ENCODE peak calls at places on chromosome 2, in ten cellular contexts. One of them, this sample, is unnamed.

GRCh38 chr2:221429741-221430491 is 142.2 kb downstream of the EPHA4 start:
- DNase-seq in adrenal gland: peak
- DNase-seq in endothelial cell of umbilical vein: peak
- DNase-seq in HCT116: no peak
- DNase-seq in CD8-positive, alpha-beta T cell: no peak
- DNase-seq in PC-3: no peak
- DNase-seq in dorsolateral prefrontal cortex: peak
- DNase-seq in Calu3: no peak
- DNase-seq in left lung: no peak
- DNase-seq in sigmoid colon: peak
- DNase-seq in this sample: no peak

GRCh38 chr2:42901076-42901645 is 108.8 kb upstream of the HAAO start:
- DNase-seq in adrenal gland: no peak
- DNase-seq in endothelial cell of umbilical vein: peak
- DNase-seq in HCT116: no peak
- DNase-seq in CD8-positive, alpha-beta T cell: no peak
- DNase-seq in PC-3: no peak
- DNase-seq in dorsolateral prefrontal cortex: no peak
- DNase-seq in Calu3: no peak
- DNase-seq in left lung: no peak
- DNase-seq in sigmoid colon: no peak
- DNase-seq in this sample: no peak

GRCh38 chr2:218964041-218964771 is 4.7 kb downstream of the CDK5R2 start:
- DNase-seq in adrenal gland: no peak
- DNase-seq in endothelial cell of umbilical vein: no peak
- DNase-seq in HCT116: no peak
- DNase-seq in CD8-positive, alpha-beta T cell: no peak
- DNase-seq in PC-3: peak
- DNase-seq in dorsolateral prefrontal cortex: no peak
- DNase-seq in Calu3: no peak
- DNase-seq in left lung: no peak
- DNase-seq in sigmoid colon: no peak
- DNase-seq in this sample: no peak

GRCh38 chr2:146228659-146229058 is 1616.2 kb upstream of the ACVR2A start:
- DNase-seq in adrenal gland: no peak
- DNase-seq in endothelial cell of umbilical vein: no peak
- DNase-seq in HCT116: no peak
- DNase-seq in CD8-positive, alpha-beta T cell: no peak
- DNase-seq in PC-3: no peak
- DNase-seq in dorsolateral prefrontal cortex: no peak
- DNase-seq in Calu3: no peak
- DNase-seq in left lung: no peak
- DNase-seq in sigmoid colon: no peak
- DNase-seq in this sample: no peak

GRCh38 chr2:42881732-42882131 is 89.3 kb upstream of the HAAO start:
- DNase-seq in adrenal gland: no peak
- DNase-seq in endothelial cell of umbilical vein: peak
- DNase-seq in HCT116: no peak
- DNase-seq in CD8-positive, alpha-beta T cell: no peak
- DNase-seq in PC-3: peak
- DNase-seq in dorsolateral prefrontal cortex: no peak
- DNase-seq in Calu3: no peak
- DNase-seq in left lung: no peak
- DNase-seq in sigmoid colon: no peak
- DNase-seq in this sample: no peak

GRCh38 chr2:7725132-7725849 is 808.1 kb downstream of the RNF144A start:
- DNase-seq in adrenal gland: no peak
- DNase-seq in endothelial cell of umbilical vein: no peak
- DNase-seq in HCT116: no peak
- DNase-seq in CD8-positive, alpha-beta T cell: peak
- DNase-seq in PC-3: peak
- DNase-seq in dorsolateral prefrontal cortex: no peak
- DNase-seq in Calu3: no peak
- DNase-seq in left lung: no peak
- DNase-seq in sigmoid colon: no peak
- DNase-seq in this sample: no peak

GRCh38 chr2:98464772-98465310 is 20.2 kb downstream of the INPP4A start:
- DNase-seq in adrenal gland: peak
- DNase-seq in endothelial cell of umbilical vein: peak
- DNase-seq in HCT116: no peak
- DNase-seq in CD8-positive, alpha-beta T cell: peak
- DNase-seq in PC-3: no peak
- DNase-seq in dorsolateral prefrontal cortex: no peak
- DNase-seq in Calu3: no peak
- DNase-seq in left lung: peak
- DNase-seq in sigmoid colon: peak
- DNase-seq in this sample: peak

GRCh38 chr2:217684431-217685254 is 318.2 kb downstream of the TNS1 start:
- DNase-seq in adrenal gland: no peak
- DNase-seq in endothelial cell of umbilical vein: no peak
- DNase-seq in HCT116: no peak
- DNase-seq in CD8-positive, alpha-beta T cell: no peak
- DNase-seq in PC-3: no peak
- DNase-seq in dorsolateral prefrontal cortex: no peak
- DNase-seq in Calu3: no peak
- DNase-seq in left lung: no peak
- DNase-seq in sigmoid colon: no peak
- DNase-seq in this sample: no peak

GRCh38 chr2:70891572-70892356 is 43.9 kb upstream of the ATP6V1B1 start:
- DNase-seq in adrenal gland: no peak
- DNase-seq in endothelial cell of umbilical vein: peak
- DNase-seq in HCT116: no peak
- DNase-seq in CD8-positive, alpha-beta T cell: no peak
- DNase-seq in PC-3: no peak
- DNase-seq in dorsolateral prefrontal cortex: no peak
- DNase-seq in Calu3: no peak
- DNase-seq in left lung: no peak
- DNase-seq in sigmoid colon: no peak
- DNase-seq in this sample: no peak

GRCh38 chr2:189648846-189649529 is 12.3 kb upstream of the ASNSD1 start:
- DNase-seq in adrenal gland: no peak
- DNase-seq in endothelial cell of umbilical vein: no peak
- DNase-seq in HCT116: no peak
- DNase-seq in CD8-positive, alpha-beta T cell: no peak
- DNase-seq in PC-3: no peak
- DNase-seq in dorsolateral prefrontal cortex: no peak
- DNase-seq in Calu3: no peak
- DNase-seq in left lung: no peak
- DNase-seq in sigmoid colon: no peak
- DNase-seq in this sample: no peak

GRCh38 chr2:21656330-21657075 is 532.7 kb downstream of the TDRD15 start:
- DNase-seq in adrenal gland: no peak
- DNase-seq in endothelial cell of umbilical vein: no peak
- DNase-seq in HCT116: no peak
- DNase-seq in CD8-positive, alpha-beta T cell: no peak
- DNase-seq in PC-3: no peak
- DNase-seq in dorsolateral prefrontal cortex: no peak
- DNase-seq in Calu3: no peak
- DNase-seq in left lung: no peak
- DNase-seq in sigmoid colon: no peak
- DNase-seq in this sample: no peak
- TF ChIP-seq CTCF in adrenal gland: no peak
- TF ChIP-seq CTCF in endothelial cell of umbilical vein: no peak
- TF ChIP-seq CTCF in HCT116: no peak
- TF ChIP-seq CTCF in CD8-positive, alpha-beta T cell: no peak
- TF ChIP-seq CTCF in PC-3: no peak
- TF ChIP-seq CTCF in dorsolateral prefrontal cortex: no peak
- TF ChIP-seq CTCF in Calu3: no peak
- TF ChIP-seq CTCF in left lung: no peak
- TF ChIP-seq CTCF in sigmoid colon: no peak
- TF ChIP-seq CTCF in this sample: no peak

DNA sequence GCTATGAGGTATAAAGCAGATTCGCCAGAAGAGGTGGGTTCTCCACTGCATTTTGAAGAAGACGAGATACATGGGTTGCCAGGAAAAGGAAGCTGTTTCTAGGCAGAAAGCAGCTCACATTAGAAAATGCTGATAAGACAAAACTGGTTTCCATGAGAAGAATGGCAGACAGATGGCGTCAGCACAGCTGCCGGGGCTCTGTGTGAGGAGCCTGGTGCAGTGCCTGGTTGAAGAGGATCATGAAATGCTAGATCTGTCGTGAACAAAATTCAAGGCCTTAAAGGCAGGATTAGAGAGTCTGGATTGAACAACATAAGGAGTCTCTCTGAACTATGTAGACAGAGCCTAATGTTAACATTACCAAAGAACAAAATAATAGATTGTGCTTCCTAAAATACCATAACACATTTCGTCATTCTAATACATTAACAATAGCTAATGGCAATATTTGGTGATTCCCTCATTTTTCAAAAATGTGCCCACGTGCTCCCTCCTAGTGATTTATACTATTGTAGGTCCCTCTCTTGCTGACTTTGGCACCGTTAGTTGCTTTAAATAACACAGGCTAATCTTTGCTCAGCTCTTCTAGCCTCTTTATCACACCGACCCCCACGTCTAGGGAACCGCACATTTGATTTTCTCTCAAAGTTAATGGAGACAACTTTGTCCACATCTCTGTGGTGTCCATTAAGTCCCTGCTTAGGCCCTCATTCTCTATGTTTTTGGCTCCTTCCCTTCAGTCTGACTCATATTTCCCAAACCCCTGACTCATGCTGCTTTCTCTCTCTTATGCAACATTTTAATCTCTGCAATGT is 38.2 kb downstream of the EFEMP1 start:
- DNase-seq in adrenal gland: no peak
- DNase-seq in endothelial cell of umbilical vein: peak
- DNase-seq in HCT116: peak
- DNase-seq in CD8-positive, alpha-beta T cell: no peak
- DNase-seq in PC-3: peak
- DNase-seq in dorsolateral prefrontal cortex: no peak
- DNase-seq in Calu3: peak
- DNase-seq in left lung: no peak
- DNase-seq in sigmoid colon: no peak
- DNase-seq in this sample: no peak
- TF ChIP-seq CTCF in adrenal gland: no peak
- TF ChIP-seq CTCF in endothelial cell of umbilical vein: no peak
- TF ChIP-seq CTCF in HCT116: no peak
- TF ChIP-seq CTCF in CD8-positive, alpha-beta T cell: no peak
- TF ChIP-seq CTCF in PC-3: no peak
- TF ChIP-seq CTCF in dorsolateral prefrontal cortex: no peak
- TF ChIP-seq CTCF in Calu3: no peak
- TF ChIP-seq CTCF in left lung: no peak
- TF ChIP-seq CTCF in sigmoid colon: no peak
- TF ChIP-seq CTCF in this sample: no peak

GRCh38 chr2:202703091-202703490 is 68.3 kb downstream of the FAM117B start:
- DNase-seq in adrenal gland: no peak
- DNase-seq in endothelial cell of umbilical vein: no peak
- DNase-seq in HCT116: no peak
- DNase-seq in CD8-positive, alpha-beta T cell: no peak
- DNase-seq in PC-3: no peak
- DNase-seq in dorsolateral prefrontal cortex: no peak
- DNase-seq in Calu3: no peak
- DNase-seq in left lung: no peak
- DNase-seq in sigmoid colon: no peak
- DNase-seq in this sample: no peak

GRCh38 chr2:202704248-202704647 is 69.5 kb downstream of the FAM117B start:
- DNase-seq in adrenal gland: no peak
- DNase-seq in endothelial cell of umbilical vein: no peak
- DNase-seq in HCT116: no peak
- DNase-seq in CD8-positive, alpha-beta T cell: no peak
- DNase-seq in PC-3: no peak
- DNase-seq in dorsolateral prefrontal cortex: no peak
- DNase-seq in Calu3: no peak
- DNase-seq in left lung: no peak
- DNase-seq in sigmoid colon: no peak
- DNase-seq in this sample: no peak

GRCh38 chr2:202695166-202695565 is 60.4 kb downstream of the FAM117B start:
- DNase-seq in adrenal gland: no peak
- DNase-seq in endothelial cell of umbilical vein: no peak
- DNase-seq in HCT116: no peak
- DNase-seq in CD8-positive, alpha-beta T cell: no peak
- DNase-seq in PC-3: no peak
- DNase-seq in dorsolateral prefrontal cortex: no peak
- DNase-seq in Calu3: no peak
- DNase-seq in left lung: no peak
- DNase-seq in sigmoid colon: no peak
- DNase-seq in this sample: no peak

GRCh38 chr2:202705446-202706020 is 70.8 kb downstream of the FAM117B start:
- DNase-seq in adrenal gland: no peak
- DNase-seq in endothelial cell of umbilical vein: no peak
- DNase-seq in HCT116: no peak
- DNase-seq in CD8-positive, alpha-beta T cell: no peak
- DNase-seq in PC-3: no peak
- DNase-seq in dorsolateral prefrontal cortex: no peak
- DNase-seq in Calu3: no peak
- DNase-seq in left lung: no peak
- DNase-seq in sigmoid colon: no peak
- DNase-seq in this sample: no peak

GRCh38 chr2:202700075-202700901 is 65.5 kb downstream of the FAM117B start:
- DNase-seq in adrenal gland: no peak
- DNase-seq in endothelial cell of umbilical vein: no peak
- DNase-seq in HCT116: no peak
- DNase-seq in CD8-positive, alpha-beta T cell: no peak
- DNase-seq in PC-3: no peak
- DNase-seq in dorsolateral prefrontal cortex: no peak
- DNase-seq in Calu3: no peak
- DNase-seq in left lung: no peak
- DNase-seq in sigmoid colon: no peak
- DNase-seq in this sample: no peak
- TF ChIP-seq CTCF in adrenal gland: no peak
- TF ChIP-seq CTCF in endothelial cell of umbilical vein: no peak
- TF ChIP-seq CTCF in HCT116: no peak
- TF ChIP-seq CTCF in CD8-positive, alpha-beta T cell: no peak
- TF ChIP-seq CTCF in PC-3: no peak
- TF ChIP-seq CTCF in dorsolateral prefrontal cortex: no peak
- TF ChIP-seq CTCF in Calu3: no peak
- TF ChIP-seq CTCF in left lung: no peak
- TF ChIP-seq CTCF in sigmoid colon: no peak
- TF ChIP-seq CTCF in this sample: no peak

GRCh38 chr2:47782557-47783490 is at the start of gene MSH6:
- DNase-seq in adrenal gland: peak
- DNase-seq in endothelial cell of umbilical vein: peak
- DNase-seq in HCT116: peak
- DNase-seq in CD8-positive, alpha-beta T cell: peak
- DNase-seq in PC-3: peak
- DNase-seq in dorsolateral prefrontal cortex: peak
- DNase-seq in Calu3: peak
- DNase-seq in left lung: peak
- DNase-seq in sigmoid colon: peak
- DNase-seq in this sample: peak
- TF ChIP-seq CTCF in adrenal gland: no peak
- TF ChIP-seq CTCF in endothelial cell of umbilical vein: no peak
- TF ChIP-seq CTCF in HCT116: no peak
- TF ChIP-seq CTCF in CD8-positive, alpha-beta T cell: no peak
- TF ChIP-seq CTCF in PC-3: no peak
- TF ChIP-seq CTCF in dorsolateral prefrontal cortex: peak
- TF ChIP-seq CTCF in Calu3: no peak
- TF ChIP-seq CTCF in left lung: no peak
- TF ChIP-seq CTCF in sigmoid colon: no peak
- TF ChIP-seq CTCF in this sample: no peak

GRCh38 chr2:15943378-15943851 is 3.1 kb downstream of the MYCN start:
- DNase-seq in adrenal gland: no peak
- DNase-seq in endothelial cell of umbilical vein: peak
- DNase-seq in HCT116: no peak
- DNase-seq in CD8-positive, alpha-beta T cell: no peak
- DNase-seq in PC-3: no peak
- DNase-seq in dorsolateral prefrontal cortex: peak
- DNase-seq in Calu3: peak
- DNase-seq in left lung: no peak
- DNase-seq in sigmoid colon: no peak
- DNase-seq in this sample: peak
- TF ChIP-seq CTCF in adrenal gland: peak
- TF ChIP-seq CTCF in endothelial cell of umbilical vein: peak
- TF ChIP-seq CTCF in HCT116: peak
- TF ChIP-seq CTCF in CD8-positive, alpha-beta T cell: no peak
- TF ChIP-seq CTCF in PC-3: peak
- TF ChIP-seq CTCF in dorsolateral prefrontal cortex: peak
- TF ChIP-seq CTCF in Calu3: peak
- TF ChIP-seq CTCF in left lung: peak
- TF ChIP-seq CTCF in sigmoid colon: no peak
- TF ChIP-seq CTCF in this sample: no peak

GRCh38 chr2:9375857-9376428 is 47.4 kb downstream of the ITGB1BP1 start:
- DNase-seq in adrenal gland: no peak
- DNase-seq in endothelial cell of umbilical vein: no peak
- DNase-seq in HCT116: no peak
- DNase-seq in CD8-positive, alpha-beta T cell: no peak
- DNase-seq in PC-3: no peak
- DNase-seq in dorsolateral prefrontal cortex: no peak
- DNase-seq in Calu3: no peak
- DNase-seq in left lung: no peak
- DNase-seq in sigmoid colon: no peak
- DNase-seq in this sample: peak
- TF ChIP-seq CTCF in adrenal gland: no peak
- TF ChIP-seq CTCF in endothelial cell of umbilical vein: no peak
- TF ChIP-seq CTCF in HCT116: no peak
- TF ChIP-seq CTCF in CD8-positive, alpha-beta T cell: no peak
- TF ChIP-seq CTCF in PC-3: no peak
- TF ChIP-seq CTCF in dorsolateral prefrontal cortex: no peak
- TF ChIP-seq CTCF in Calu3: no peak
- TF ChIP-seq CTCF in left lung: no peak
- TF ChIP-seq CTCF in sigmoid colon: no peak
- TF ChIP-seq CTCF in this sample: peak